ENCODE peak calls at places on chromosomes 1 and 21, in five cellular contexts. One of them, this sample, is unnamed.
A peak's percentile ranks its signal among the peaks of the same experiment; 100 is the strongest.

GRCh38 chr1:58982259-58982998 is 198.6 kb upstream of the JUN start:
- DNase-seq in brain microvascular endothelial cell: no peak
- DNase-seq in neural progenitor cell: peak; percentile 22
- DNase-seq in IMR-90: no peak
- DNase-seq in prostate gland: peak; percentile 44
- DNase-seq in this sample: no peak

GRCh38 chr1:214260561-214261205 is 20.3 kb upstream of the SMYD2 start:
- DNase-seq in IMR-90: no peak
- DNase-seq in brain microvascular endothelial cell: no peak
- DNase-seq in neural progenitor cell: no peak
- DNase-seq in prostate gland: no peak
- DNase-seq in this sample: no peak

GRCh38 chr1:24009406-24009805 is 29.3 kb upstream of the SRSF10 start:
- DNase-seq in brain microvascular endothelial cell: peak; percentile 32
- DNase-seq in neural progenitor cell: no peak
- DNase-seq in IMR-90: peak; percentile 78
- DNase-seq in prostate gland: no peak
- DNase-seq in this sample: no peak

GRCh38 chr1:33654267-33654832 is 181.9 kb downstream of the ZSCAN20 start:
- DNase-seq in neural progenitor cell: peak; percentile 63
- DNase-seq in brain microvascular endothelial cell: no peak
- DNase-seq in IMR-90: peak; percentile 6
- DNase-seq in prostate gland: no peak
- DNase-seq in this sample: peak; percentile 31

GRCh38 chr1:161266096-161266679 is 7.6 kb downstream of the PCP4L1 start:
- DNase-seq in prostate gland: no peak
- DNase-seq in brain microvascular endothelial cell: no peak
- DNase-seq in neural progenitor cell: no peak
- DNase-seq in IMR-90: no peak
- DNase-seq in this sample: no peak

GRCh38 chr1:160826546-160826945 is 30.6 kb downstream of the LY9 start:
- DNase-seq in IMR-90: no peak
- DNase-seq in brain microvascular endothelial cell: no peak
- DNase-seq in prostate gland: no peak
- DNase-seq in neural progenitor cell: no peak
- DNase-seq in this sample: no peak

GRCh38 chr1:207962716-207963428 is 51.9 kb upstream of the CD34 start:
- DNase-seq in brain microvascular endothelial cell: no peak
- DNase-seq in neural progenitor cell: no peak
- DNase-seq in prostate gland: peak; percentile 34
- DNase-seq in IMR-90: no peak
- DNase-seq in this sample: no peak

GRCh38 chr21:46291561-46291960 is 5.4 kb downstream of the YBEY start:
- DNase-seq in prostate gland: no peak
- DNase-seq in brain microvascular endothelial cell: no peak
- DNase-seq in neural progenitor cell: no peak
- DNase-seq in IMR-90: no peak
- DNase-seq in this sample: no peak

GRCh38 chr1:231776006-231776707 is 149.6 kb downstream of the DISC1 start:
- DNase-seq in brain microvascular endothelial cell: peak; percentile 78
- DNase-seq in IMR-90: peak; percentile 86
- DNase-seq in neural progenitor cell: no peak
- DNase-seq in prostate gland: no peak
- DNase-seq in this sample: no peak

GRCh38 chr1:33502726-33503125 is 30.3 kb downstream of the ZSCAN20 start:
- DNase-seq in brain microvascular endothelial cell: peak; percentile 32
- DNase-seq in neural progenitor cell: no peak
- DNase-seq in IMR-90: peak; percentile 49
- DNase-seq in prostate gland: no peak
- DNase-seq in this sample: no peak

GRCh38 chr1:33602271-33602670 is 129.8 kb downstream of the ZSCAN20 start:
- DNase-seq in neural progenitor cell: no peak
- DNase-seq in prostate gland: no peak
- DNase-seq in IMR-90: no peak
- DNase-seq in brain microvascular endothelial cell: no peak
- DNase-seq in this sample: no peak

GRCh38 chr21:26067836-26068401 is 102.7 kb downstream of the APP start:
- DNase-seq in IMR-90: no peak
- DNase-seq in brain microvascular endothelial cell: no peak
- DNase-seq in prostate gland: no peak
- DNase-seq in neural progenitor cell: no peak
- DNase-seq in this sample: no peak

GRCh38 chr1:7199077-7199779 is 414.0 kb downstream of the CAMTA1 start:
- DNase-seq in brain microvascular endothelial cell: no peak
- DNase-seq in neural progenitor cell: peak; percentile 51
- DNase-seq in prostate gland: no peak
- DNase-seq in IMR-90: no peak
- DNase-seq in this sample: no peak

GRCh38 chr1:204416589-204417230 is 5.1 kb upstream of the PPP1R15B start:
- DNase-seq in IMR-90: no peak
- DNase-seq in prostate gland: no peak
- DNase-seq in brain microvascular endothelial cell: no peak
- DNase-seq in neural progenitor cell: no peak
- DNase-seq in this sample: no peak

GRCh38 chr21:35026153-35026499 is 23.0 kb downstream of the RUNX1 start:
- DNase-seq in brain microvascular endothelial cell: no peak
- DNase-seq in neural progenitor cell: no peak
- DNase-seq in IMR-90: no peak
- DNase-seq in prostate gland: no peak
- DNase-seq in this sample: no peak

GRCh38 chr1:54585181-54586066 is 37.4 kb downstream of the ACOT11 start:
- DNase-seq in IMR-90: peak; percentile 15
- DNase-seq in brain microvascular endothelial cell: no peak
- DNase-seq in prostate gland: no peak
- DNase-seq in neural progenitor cell: no peak
- DNase-seq in this sample: no peak

GRCh38 chr1:228140724-228141081 is 624 bp downstream of the GUK1 start:
- DNase-seq in brain microvascular endothelial cell: no peak
- DNase-seq in prostate gland: no peak
- DNase-seq in neural progenitor cell: no peak
- DNase-seq in IMR-90: no peak
- DNase-seq in this sample: no peak

GRCh38 chr21:45541221-45542039 is 810 bp downstream of the SLC19A1 start:
- DNase-seq in neural progenitor cell: no peak
- DNase-seq in brain microvascular endothelial cell: no peak
- DNase-seq in prostate gland: peak; percentile 57
- DNase-seq in IMR-90: peak; percentile 33
- DNase-seq in this sample: no peak

GRCh38 chr1:52906135-52906603 is 15.4 kb downstream of the ECHDC2 start:
- DNase-seq in brain microvascular endothelial cell: no peak
- DNase-seq in neural progenitor cell: no peak
- DNase-seq in prostate gland: no peak
- DNase-seq in IMR-90: no peak
- DNase-seq in this sample: no peak

GRCh38 chr1:6580588-6581270 is 935 bp downstream of the ZBTB48 start:
- DNase-seq in neural progenitor cell: peak; percentile 18
- DNase-seq in prostate gland: no peak
- DNase-seq in IMR-90: no peak
- DNase-seq in brain microvascular endothelial cell: no peak
- DNase-seq in this sample: no peak

GRCh38 chr1:162703708-162704107 is 71.4 kb downstream of the DDR2 start:
- DNase-seq in neural progenitor cell: no peak
- DNase-seq in prostate gland: no peak
- DNase-seq in brain microvascular endothelial cell: no peak
- DNase-seq in IMR-90: no peak
- DNase-seq in this sample: no peak

GRCh38 chr1:180956028-180956640 is 43.4 kb downstream of the KIAA1614 start:
- DNase-seq in IMR-90: no peak
- DNase-seq in prostate gland: no peak
- DNase-seq in neural progenitor cell: no peak
- DNase-seq in brain microvascular endothelial cell: no peak
- DNase-seq in this sample: no peak

GRCh38 chr1:155207578-155208405 is at the start of gene THBS3:
- DNase-seq in IMR-90: peak; percentile 12
- DNase-seq in neural progenitor cell: peak; percentile 85
- DNase-seq in prostate gland: no peak
- DNase-seq in brain microvascular endothelial cell: peak; percentile 27
- DNase-seq in this sample: peak; percentile 52

GRCh38 chr1:19405761-19406481 is 79.4 kb downstream of the CAPZB start:
- DNase-seq in neural progenitor cell: peak; percentile 91
- DNase-seq in prostate gland: no peak
- DNase-seq in IMR-90: peak; percentile 27
- DNase-seq in brain microvascular endothelial cell: no peak
- DNase-seq in this sample: peak; percentile 50

GRCh38 chr1:53608071-53608470 is 130.9 kb downstream of the GLIS1 start:
- DNase-seq in IMR-90: no peak
- DNase-seq in neural progenitor cell: no peak
- DNase-seq in brain microvascular endothelial cell: no peak
- DNase-seq in prostate gland: no peak
- DNase-seq in this sample: no peak

GRCh38 chr21:14306143-14306907 is 76.6 kb downstream of the HSPA13 start:
- DNase-seq in neural progenitor cell: no peak
- DNase-seq in IMR-90: peak; percentile 3
- DNase-seq in brain microvascular endothelial cell: no peak
- DNase-seq in prostate gland: no peak
- DNase-seq in this sample: no peak

GRCh38 chr1:163472267-163472666 is 150.5 kb downstream of the NUF2 start:
- DNase-seq in prostate gland: no peak
- DNase-seq in brain microvascular endothelial cell: no peak
- DNase-seq in IMR-90: no peak
- DNase-seq in neural progenitor cell: no peak
- DNase-seq in this sample: no peak

GRCh38 chr1:48216276-48216675 is 6.2 kb upstream of the SLC5A9 start:
- DNase-seq in brain microvascular endothelial cell: no peak
- DNase-seq in prostate gland: no peak
- DNase-seq in IMR-90: no peak
- DNase-seq in neural progenitor cell: peak; percentile 17
- DNase-seq in this sample: no peak

GRCh38 chr1:22332166-22332717 is 119.4 kb upstream of the ZBTB40 start:
- DNase-seq in prostate gland: no peak
- DNase-seq in neural progenitor cell: no peak
- DNase-seq in IMR-90: no peak
- DNase-seq in brain microvascular endothelial cell: no peak
- DNase-seq in this sample: no peak

GRCh38 chr21:34545079-34545884 is 33.3 kb upstream of the KCNE1 start:
- DNase-seq in prostate gland: no peak
- DNase-seq in IMR-90: peak; percentile 73
- DNase-seq in neural progenitor cell: peak; percentile 53
- DNase-seq in brain microvascular endothelial cell: no peak
- DNase-seq in this sample: no peak

GRCh38 chr1:80066060-80066459 is 1059.5 kb upstream of the ADGRL4 start:
- DNase-seq in IMR-90: no peak
- DNase-seq in brain microvascular endothelial cell: no peak
- DNase-seq in prostate gland: no peak
- DNase-seq in neural progenitor cell: no peak
- DNase-seq in this sample: no peak

DNA sequence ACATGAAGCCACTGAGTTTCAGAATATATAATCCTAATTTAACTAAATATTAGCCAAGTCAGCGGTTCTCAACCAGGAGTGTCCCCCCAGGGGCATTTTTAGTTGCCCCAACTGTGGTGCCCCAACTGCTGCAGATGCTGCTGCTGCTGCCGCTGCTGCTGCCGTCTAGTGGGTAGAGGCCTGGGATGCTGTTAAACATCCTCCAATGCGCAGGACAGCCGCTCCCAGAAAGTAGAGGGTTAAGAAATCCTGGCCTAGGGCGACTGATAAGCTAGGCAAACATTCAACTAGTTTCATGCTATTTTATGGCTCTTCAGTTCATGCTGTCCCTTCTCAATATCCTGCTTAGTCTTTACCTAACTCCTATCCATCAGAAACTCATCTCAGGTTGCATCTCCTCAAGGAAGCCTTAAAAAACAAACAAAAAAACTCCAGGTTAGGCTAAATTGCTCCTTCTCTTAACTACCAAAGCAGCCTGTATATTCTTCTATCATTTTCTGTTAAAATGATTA is 9.9 kb upstream of the DCAF6 start:
- DNase-seq in IMR-90: no peak
- DNase-seq in neural progenitor cell: peak; percentile 18
- DNase-seq in brain microvascular endothelial cell: no peak
- DNase-seq in prostate gland: no peak
- DNase-seq in this sample: no peak
- TF ChIP-seq CTCF in IMR-90: no peak
- TF ChIP-seq CTCF in neural progenitor cell: no peak
- TF ChIP-seq CTCF in brain microvascular endothelial cell: no peak
- TF ChIP-seq CTCF in prostate gland: no peak
- TF ChIP-seq CTCF in this sample: no peak

GRCh38 chr1:238727670-238728069 is 658.7 kb upstream of the CHRM3 start:
- DNase-seq in IMR-90: no peak
- DNase-seq in prostate gland: no peak
- DNase-seq in neural progenitor cell: no peak
- DNase-seq in brain microvascular endothelial cell: no peak
- DNase-seq in this sample: no peak
- TF ChIP-seq CTCF in IMR-90: no peak
- TF ChIP-seq CTCF in prostate gland: no peak
- TF ChIP-seq CTCF in neural progenitor cell: no peak
- TF ChIP-seq CTCF in brain microvascular endothelial cell: no peak
- TF ChIP-seq CTCF in this sample: no peak

GRCh38 chr21:36087362-36088138 is 17.7 kb downstream of the CBR1 start:
- DNase-seq in prostate gland: no peak
- DNase-seq in neural progenitor cell: peak; percentile 42
- DNase-seq in brain microvascular endothelial cell: no peak
- DNase-seq in IMR-90: peak; percentile 23
- DNase-seq in this sample: no peak
- TF ChIP-seq CTCF in prostate gland: no peak
- TF ChIP-seq CTCF in neural progenitor cell: peak; percentile 52
- TF ChIP-seq CTCF in brain microvascular endothelial cell: peak; percentile 45
- TF ChIP-seq CTCF in IMR-90: no peak
- TF ChIP-seq CTCF in this sample: no peak

GRCh38 chr1:183043872-183044859 is 20.9 kb downstream of the LAMC1 start:
- DNase-seq in neural progenitor cell: no peak
- DNase-seq in brain microvascular endothelial cell: peak; percentile 89
- DNase-seq in prostate gland: no peak
- DNase-seq in IMR-90: peak; percentile 94
- DNase-seq in this sample: no peak

GRCh38 chr1:183048087-183049085 is 25.2 kb downstream of the LAMC1 start:
- DNase-seq in prostate gland: no peak
- DNase-seq in neural progenitor cell: no peak
- DNase-seq in brain microvascular endothelial cell: no peak
- DNase-seq in IMR-90: no peak
- DNase-seq in this sample: no peak

GRCh38 chr1:183040600-183040999 is 17.4 kb downstream of the LAMC1 start:
- DNase-seq in prostate gland: no peak
- DNase-seq in brain microvascular endothelial cell: peak; percentile 59
- DNase-seq in neural progenitor cell: no peak
- DNase-seq in IMR-90: no peak
- DNase-seq in this sample: no peak

GRCh38 chr1:183043254-183043653 is 20.0 kb downstream of the LAMC1 start:
- DNase-seq in neural progenitor cell: no peak
- DNase-seq in IMR-90: no peak
- DNase-seq in prostate gland: no peak
- DNase-seq in brain microvascular endothelial cell: no peak
- DNase-seq in this sample: no peak

GRCh38 chr1:183044893-183045649 is 21.9 kb downstream of the LAMC1 start:
- DNase-seq in brain microvascular endothelial cell: no peak
- DNase-seq in IMR-90: no peak
- DNase-seq in prostate gland: no peak
- DNase-seq in neural progenitor cell: no peak
- DNase-seq in this sample: no peak
- TF ChIP-seq CTCF in brain microvascular endothelial cell: no peak
- TF ChIP-seq CTCF in IMR-90: no peak
- TF ChIP-seq CTCF in prostate gland: no peak
- TF ChIP-seq CTCF in neural progenitor cell: no peak
- TF ChIP-seq CTCF in this sample: no peak